ENCODE peak calls at places on chromosomes 11 and 22, in six cellular contexts. J is upper lobe of left lung, X is K562, B is Panc1, A is GM12878, U is HepG2. T is an unnamed sample. For H3K9me3, the result is how much of the 10 kb centered on the place peaks cover.

GRCh38 chr11:57762235-57762866 is 749 bp downstream of the CTNND1 start:
- ATAC-seq in U (no peak), X (peak), A (peak), B (no peak), J (no peak), T (no peak)

GRCh38 chr11:118117790-118118601 is 31.2 kb upstream of the SMIM35 start:
- ATAC-seq in A (peak), U (no peak), J (no peak), B (peak), X (no peak), T (no peak)

GRCh38 chr22:37894939-37895670 is 11.0 kb upstream of the MICALL1 start:
- ATAC-seq in U (peak), J (no peak), B (peak), A (no peak), X (peak), T (no peak)

GRCh38 chr11:18394928-18395734 is 768 bp downstream of the LDHA start:
- ATAC-seq in A (peak), B (no peak), J (no peak), U (no peak), X (peak), T (no peak)

GRCh38 chr11:82794490-82794889 is 60.8 kb upstream of the FAM181B start:
- ATAC-seq in X (no peak), U (no peak), A (no peak), B (no peak), J (no peak), T (no peak)

GRCh38 chr11:116193321-116194114 is 579.3 kb downstream of the BUD13 start:
- ATAC-seq in U (peak), J (peak), B (peak), X (no peak), A (no peak), T (no peak)

GRCh38 chr22:43948836-43949235 is 6.4 kb upstream of the SAMM50 start:
- ATAC-seq in B (no peak), J (no peak), X (no peak), U (no peak), A (no peak), T (no peak)

GRCh38 chr11:119850822-119851409 is 121.9 kb upstream of the NECTIN1 start:
- ATAC-seq in U (no peak), J (no peak), X (no peak), B (no peak), A (no peak), T (no peak)

GRCh38 chr11:35006389-35007128 is 90.1 kb downstream of the PDHX start:
- ATAC-seq in J (no peak), X (no peak), B (no peak), A (peak), U (no peak), T (no peak)

GRCh38 chr22:24496661-24497060 is 1.5 kb downstream of the UPB1 start:
- ATAC-seq in A (no peak), X (no peak), U (no peak), B (no peak), J (no peak), T (no peak)

GRCh38 chr11:134610116-134610910 is 198.3 kb upstream of the B3GAT1 start:
- ATAC-seq in J (no peak), U (no peak), X (no peak), A (no peak), B (no peak), T (no peak)

GRCh38 chr11:43908191-43908590 is 27.6 kb downstream of the ALKBH3 start:
- ATAC-seq in X (no peak), J (no peak), A (no peak), U (no peak), B (no peak), T (no peak)

GRCh38 chr11:85806876-85807275 is 4.1 kb downstream of the SYTL2 start:
- ATAC-seq in X (no peak), J (no peak), U (no peak), A (no peak), B (no peak), T (no peak)

GRCh38 chr11:78741794-78742193 is 167.1 kb upstream of the NARS2 start:
- ATAC-seq in X (no peak), J (no peak), B (no peak), A (no peak), U (no peak), T (no peak)

GRCh38 chr11:126655807-126656128 is 300.3 kb downstream of the ST3GAL4 start:
- ATAC-seq in U (no peak), X (peak), B (no peak), A (no peak), J (no peak), T (peak)

GRCh38 chr22:22026157-22026831 is 43.7 kb upstream of the TOP3B start:
- ATAC-seq in A (peak), U (no peak), J (no peak), B (no peak), X (peak), T (no peak)

GRCh38 chr22:24578355-24579241 is 14.3 kb downstream of the LRRC75B start:
- ATAC-seq in U (peak), A (no peak), J (no peak), X (peak), B (no peak), T (no peak)

GRCh38 chr11:36485296-36485870 is 24.7 kb downstream of the TRAF6 start:
- ATAC-seq in A (no peak), J (no peak), B (no peak), U (no peak), X (no peak), T (no peak)

GRCh38 chr11:68598816-68599653 is 85.3 kb upstream of the GAL start:
- ATAC-seq in U (no peak), X (no peak), A (no peak), B (peak), J (no peak), T (no peak)

GRCh38 chr22:42803454-42803853 is 53.6 kb downstream of the ARFGAP3 start:
- ATAC-seq in J (no peak), A (no peak), B (no peak), X (no peak), U (no peak), T (no peak)

GRCh38 chr11:112529071-112529470 is 268.4 kb upstream of the PLET1 start:
- ATAC-seq in A (no peak), U (no peak), X (no peak), J (no peak), B (no peak), T (no peak)

GRCh38 chr22:47460870-47461269 is 698.4 kb downstream of the TBC1D22A start:
- ATAC-seq in A (no peak), U (peak), X (no peak), B (no peak), J (no peak), T (no peak)
- H3K9me3 ChIP-seq in A (under half), U (under half), X (under half), B (under half), J (under half), T (under half)

DNA sequence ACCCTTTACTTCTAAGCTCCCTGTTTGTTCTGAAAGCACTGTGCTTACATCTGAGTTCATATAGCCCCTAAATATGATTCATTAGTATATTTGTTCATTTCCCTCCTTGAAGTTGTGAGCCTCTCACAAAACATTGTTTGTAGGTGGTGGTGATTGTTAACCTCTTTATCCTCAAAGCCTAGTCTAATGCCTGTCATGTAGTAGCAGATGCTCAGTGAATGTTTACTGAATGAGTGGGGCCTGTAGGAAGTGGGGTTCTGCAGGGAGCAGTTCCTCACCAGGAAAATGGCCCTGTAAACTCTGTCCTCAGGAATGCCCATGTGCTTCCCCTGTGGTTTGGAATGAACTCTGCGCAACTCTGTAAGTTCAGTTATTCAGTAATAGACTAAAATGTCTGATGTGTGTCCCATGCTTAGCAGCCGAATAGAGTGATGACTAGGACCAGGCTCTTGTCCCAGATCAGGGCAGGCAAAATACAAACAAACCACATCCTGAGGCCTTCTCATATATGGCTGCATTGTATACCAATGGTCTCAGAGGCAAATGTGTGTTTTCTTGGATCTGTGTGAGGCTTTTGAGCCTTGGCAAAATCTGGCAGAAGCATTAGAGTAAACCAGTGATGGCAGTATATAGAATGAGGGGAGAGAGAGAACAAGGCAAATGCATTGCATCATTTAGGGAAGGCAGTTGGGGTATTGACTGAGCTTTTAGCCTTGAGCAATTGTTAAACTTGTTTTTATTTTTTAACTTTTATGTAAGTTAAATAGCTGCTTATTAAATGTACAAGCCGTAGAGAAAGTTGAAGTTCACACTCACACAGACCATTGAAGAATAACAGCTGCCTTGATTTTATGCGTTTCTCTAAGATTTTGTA is 91.4 kb upstream of the BIRC3 start:
- ATAC-seq in X (no peak), A (no peak), J (no peak), U (no peak), B (peak), T (no peak)
- TF ChIP-seq POLR2AphosphoS5 in X (no peak), A (no peak), J (no peak), U (no peak), B (no peak), T (no peak)

GRCh38 chr11:75068559-75068958 is 28.1 kb downstream of the OR2AT4 start:
- ATAC-seq in B (no peak), A (no peak), X (no peak), J (no peak), U (no peak), T (no peak)
- H3K4me3 ChIP-seq in B (no peak), A (no peak), X (no peak), J (no peak), U (no peak), T (no peak)

DNA sequence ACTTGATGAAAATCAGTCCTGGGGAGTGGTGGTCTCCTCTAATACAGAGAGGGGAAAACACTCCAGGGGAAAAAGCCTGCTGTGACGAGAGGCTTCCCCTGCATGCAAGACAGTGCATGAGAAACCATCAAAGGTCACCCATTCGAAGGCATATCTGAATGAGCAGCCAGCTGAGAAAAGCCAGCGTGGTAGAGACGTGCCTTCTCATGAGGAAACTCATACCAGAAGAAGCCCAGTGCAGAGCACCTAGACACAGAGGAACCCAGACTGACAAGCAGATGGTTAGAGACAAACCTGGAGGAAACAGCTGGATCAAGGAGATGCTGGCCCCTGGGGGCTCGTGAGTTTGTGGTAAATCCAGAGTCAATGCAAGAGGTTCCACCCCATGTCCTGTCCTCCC is 534.8 kb downstream of the BRD1 start:
- ATAC-seq in A (no peak), X (no peak), B (no peak), J (no peak), U (no peak), T (no peak)
- H3K9me3 ChIP-seq in A (under half), X (under half), B (under half), J (under half), U (under half), T (under half)